ENCODE peak calls at places on chromosome 19, in four cellular contexts. P, E, H and G are unnamed samples.

GRCh38 chr19:7999376-7999775 is 6.1 kb downstream of the ELAVL1 start:
- DNase-seq in H (no peak), E (no peak), P (no peak), G (no peak)

GRCh38 chr19:11578342-11579142 is 1.1 kb upstream of the ACP5 start:
- DNase-seq in H (peak; percentile 64), P (no peak), E (no peak), G (no peak)

GRCh38 chr19:2032296-2032941 is 16.9 kb upstream of the BTBD2 start:
- DNase-seq in H (peak; percentile 98), E (no peak), P (peak; percentile 97), G (peak; percentile 55)

GRCh38 chr19:58559275-58560006 is 1.0 kb upstream of the UBE2M start:
- DNase-seq in E (no peak), P (peak; percentile 93), H (peak; percentile 94), G (no peak)

GRCh38 chr19:47661161-47661560 is 52.1 kb upstream of the EHD2 start:
- DNase-seq in E (no peak), H (no peak), P (no peak), G (no peak)

GRCh38 chr19:33728141-33728540 is 68.5 kb upstream of the KCTD15 start:
- DNase-seq in P (no peak), H (no peak), E (no peak), G (no peak)

GRCh38 chr19:39846176-39846677 is at the start of gene FBL:
- DNase-seq in H (peak; percentile 96), E (peak; percentile 57), P (peak; percentile 99), G (peak; percentile 71)

GRCh38 chr19:30648321-30648720 is 276.1 kb downstream of the ZNF536 start:
- DNase-seq in E (no peak), P (no peak), H (no peak), G (no peak)

GRCh38 chr19:43765109-43765876 is 10.5 kb upstream of the SMG9 start:
- DNase-seq in P (peak; percentile 72), E (no peak), H (peak; percentile 58), G (no peak)

GRCh38 chr19:11624064-11624463 is 26.8 kb downstream of the ZNF627 start:
- DNase-seq in E (no peak), P (no peak), H (peak; percentile 7), G (no peak)

GRCh38 chr19:36093146-36093662 is 17.7 kb upstream of the OVOL3 start:
- DNase-seq in E (no peak), P (no peak), H (no peak), G (no peak)

GRCh38 chr19:8036438-8037099 is 16.0 kb upstream of the CCL25 start:
- DNase-seq in E (no peak), H (no peak), P (no peak), G (no peak)

GRCh38 chr19:47767349-47767748 is 11.2 kb upstream of the SELENOW start:
- DNase-seq in E (no peak), P (no peak), H (no peak), G (no peak)

GRCh38 chr19:2627319-2627829 is 75.1 kb downstream of the GNG7 start:
- DNase-seq in H (peak; percentile 94), E (no peak), P (peak; percentile 83), G (peak; percentile 63)

GRCh38 chr19:33194884-33195710 is 967 bp downstream of the LRP3 start:
- DNase-seq in E (no peak), P (peak; percentile 65), H (peak; percentile 33), G (no peak)

GRCh38 chr19:39132344-39132969 is 6.9 kb downstream of the PAK4 start:
- DNase-seq in P (no peak), E (no peak), H (no peak), G (no peak)

GRCh38 chr19:41175825-41176734 is 16.9 kb upstream of the CYP2S1 start:
- DNase-seq in P (no peak), H (peak; percentile 80), E (peak; percentile 75), G (no peak)

GRCh38 chr19:45444318-45445041 is 20.8 kb upstream of the ERCC1 start:
- DNase-seq in E (no peak), H (peak; percentile 95), P (peak; percentile 98), G (peak; percentile 36)

GRCh38 chr19:35306473-35307246 is 14.7 kb downstream of the MAG start:
- DNase-seq in P (peak; percentile 27), E (no peak), H (no peak), G (no peak)

GRCh38 chr19:45306040-45306439 is 16.6 kb downstream of the CKM start:
- DNase-seq in E (no peak), P (no peak), H (no peak), G (no peak)

GRCh38 chr19:40702337-40703012 is 12.0 kb upstream of the NUMBL start:
- DNase-seq in E (no peak), P (no peak), H (peak; percentile 51), G (no peak)

GRCh38 chr19:33226550-33227241 is 1.0 kb upstream of the SLC7A10 start:
- DNase-seq in P (no peak), E (peak; percentile 59), H (peak; percentile 22), G (no peak)

GRCh38 chr19:7681336-7682174 is 922 bp downstream of the TRAPPC5 start:
- DNase-seq in E (peak; percentile 62), P (peak; percentile 85), H (peak; percentile 88), G (peak; percentile 46)

GRCh38 chr19:4575267-4575793 is 15.8 kb upstream of the SEMA6B start:
- DNase-seq in E (peak; percentile 95), H (peak; percentile 72), P (peak; percentile 86), G (no peak)

GRCh38 chr19:40335855-40336700 is 12.1 kb downstream of the C19orf47 start:
- DNase-seq in E (no peak), H (no peak), P (no peak), G (no peak)

GRCh38 chr19:10163557-10163956 is 31.2 kb downstream of the DNMT1 start:
- DNase-seq in E (no peak), H (no peak), P (no peak), G (no peak)

GRCh38 chr19:10158071-10158470 is 36.7 kb downstream of the DNMT1 start:
- DNase-seq in H (no peak), E (no peak), P (no peak), G (no peak)

GRCh38 chr19:10155834-10156233 is 36.1 kb upstream of the EIF3G start:
- DNase-seq in P (no peak), E (no peak), H (no peak), G (no peak)

GRCh38 chr19:10159610-10160009 is 35.1 kb downstream of the DNMT1 start:
- DNase-seq in P (no peak), H (no peak), E (no peak), G (no peak)

GRCh38 chr19:10158485-10158884 is 36.3 kb downstream of the DNMT1 start:
- DNase-seq in E (no peak), H (no peak), P (no peak), G (no peak)
- TF ChIP-seq POLR2A in E (no peak), H (no peak), P (no peak), G (no peak)

GRCh38 chr19:14347999-14348889 is 33.0 kb upstream of the ADGRE5 start:
- DNase-seq in P (peak; percentile 86), H (peak; percentile 59), E (peak; percentile 19), G (no peak)
- H3K4me3 ChIP-seq in P (no peak overlapping the region), H (no peak overlapping the region), E (no peak overlapping the region), G (peak overlapping the region; percentile 36)

DNA sequence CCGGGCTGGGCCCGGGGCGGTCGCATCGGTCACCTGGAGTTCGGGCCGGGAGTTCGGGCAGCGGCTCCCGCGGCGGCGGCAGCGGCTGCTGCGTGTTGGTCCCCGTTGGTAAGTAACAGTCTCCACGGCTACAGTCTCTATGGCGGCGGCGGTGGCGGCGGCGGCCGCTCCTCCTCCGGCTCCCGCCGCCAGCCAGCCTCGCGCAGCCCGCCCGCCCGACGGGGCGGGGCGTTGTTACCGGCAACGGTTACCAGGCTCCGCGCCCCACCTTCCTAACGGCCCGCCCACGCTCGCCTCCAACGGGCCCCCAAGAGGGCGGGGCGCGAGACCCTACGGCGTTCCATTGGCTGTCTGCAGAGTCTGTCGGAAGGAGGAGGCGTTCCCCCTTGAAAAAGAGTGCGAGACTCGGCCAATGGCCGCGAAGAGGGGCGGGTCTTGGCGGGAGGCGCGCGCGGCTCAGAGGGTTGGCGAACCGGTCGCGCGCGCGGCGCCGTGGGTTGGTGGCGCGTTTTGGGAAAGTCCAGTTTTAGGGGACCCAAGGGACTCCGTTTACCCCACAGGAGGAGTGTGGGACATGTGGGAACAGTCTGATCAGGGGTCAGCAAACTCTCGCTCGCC is at the start of gene RFX2:
- DNase-seq in E (peak; percentile 91), P (peak; percentile 99), H (peak; percentile 99), G (peak; percentile 91)
- TF ChIP-seq POLR2A in E (no peak), P (no peak), H (peak; percentile 65), G (peak; percentile 12)

DNA sequence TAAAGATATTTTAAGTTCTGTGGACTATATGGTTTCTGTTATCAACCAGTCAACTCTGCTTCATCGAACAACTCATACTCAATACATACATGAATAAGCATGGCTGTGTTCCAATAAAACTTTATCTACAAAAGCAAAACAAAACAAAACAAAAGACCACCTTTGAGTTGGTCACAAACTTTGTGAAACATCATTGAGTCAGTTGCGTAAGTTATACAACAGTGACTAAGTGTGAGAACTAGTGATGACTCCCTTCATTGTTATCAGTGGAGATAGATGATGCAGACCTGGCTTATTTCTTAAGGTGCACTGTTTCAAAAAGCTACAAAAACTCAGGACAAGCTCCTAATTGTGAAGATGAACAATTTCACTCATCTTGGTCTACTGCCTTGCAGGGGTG is 14.5 kb upstream of the KLK4 start:
- DNase-seq in P (no peak), H (no peak), E (no peak), G (no peak)
- H3K4me3 ChIP-seq in P (no peak overlapping the region), H (no peak overlapping the region), E (no peak overlapping the region), G (no peak overlapping the region)

DNA sequence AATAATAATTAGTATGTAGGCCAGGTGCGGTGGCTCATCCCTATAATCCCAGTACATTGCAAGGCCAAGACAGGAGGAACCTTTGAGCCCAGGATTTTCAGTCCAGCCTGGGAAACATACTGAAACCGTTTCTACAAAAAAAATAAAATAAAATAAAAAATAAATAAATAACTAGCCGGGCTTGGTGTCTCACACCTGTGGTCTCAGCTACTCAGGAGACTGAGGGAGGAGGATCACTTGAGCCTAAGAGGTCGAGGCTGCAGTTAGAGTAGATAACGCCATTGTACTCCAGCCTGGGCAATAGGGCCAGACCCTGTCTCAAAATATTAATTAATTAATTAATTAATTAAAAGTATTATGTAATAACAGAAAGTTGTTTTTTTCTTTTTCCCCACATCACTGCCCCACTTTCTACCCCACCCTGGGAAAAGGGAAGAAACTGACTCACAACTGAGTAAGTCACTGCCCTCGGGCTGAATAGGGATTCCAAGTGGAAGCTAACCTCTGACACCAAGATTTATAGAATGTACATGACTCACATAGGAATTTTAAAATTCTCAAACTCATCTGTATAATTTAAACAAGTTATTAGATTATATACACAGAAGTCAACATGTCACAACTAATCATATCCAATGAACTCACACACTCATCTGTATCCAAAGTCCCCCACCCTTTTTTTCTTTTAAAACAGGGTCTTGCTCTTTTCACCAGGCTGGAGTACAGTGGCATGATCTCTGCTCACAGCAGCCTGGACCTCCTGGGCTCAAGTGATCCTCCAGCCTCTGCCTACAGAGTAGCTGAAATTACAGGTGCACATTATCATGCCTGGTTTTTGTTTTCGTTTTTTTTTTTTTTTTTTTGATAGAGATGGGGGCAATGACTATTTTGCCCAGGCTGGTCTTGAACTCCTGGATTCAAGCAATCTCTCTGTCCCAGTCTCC is 12.5 kb downstream of the ZNF611 start:
- DNase-seq in H (no peak), P (no peak), E (no peak), G (no peak)
- TF ChIP-seq POLR2A in H (no peak), P (no peak), E (no peak), G (no peak)